ENCODE peak calls at places on chromosomes 4 and X, in six cellular contexts. One of them, this sample, is unnamed.

GRCh38 chr4:112900416-112900815 is 149.0 kb upstream of the ANK2 start:
- DNase-seq in anterior cingulate cortex: no peak
- DNase-seq in stimulated activated naive B cell treated with anti-CD40 and anti-IgM and Interleukin-4, amounts not matched to agents 10 μg/mL and 1 μg/mL and 100 μg/mL, for 72 hours: no peak
- DNase-seq in NCI-H1092: no peak
- DNase-seq in GM04503: no peak
- DNase-seq in adrenal gland: no peak
- DNase-seq in this sample: no peak

GRCh38 chrX:10769696-10770619 is 149.6 kb upstream of the MID1 start:
- DNase-seq in anterior cingulate cortex: no peak
- DNase-seq in stimulated activated naive B cell treated with anti-CD40 and anti-IgM and Interleukin-4, amounts not matched to agents 10 μg/mL and 1 μg/mL and 100 μg/mL, for 72 hours: no peak
- DNase-seq in NCI-H1092: peak; percentile 78
- DNase-seq in GM04503: peak; percentile 11
- DNase-seq in adrenal gland: no peak
- DNase-seq in this sample: no peak

GRCh38 chrX:53681661-53682060 is 4.9 kb downstream of the HUWE1 start:
- DNase-seq in anterior cingulate cortex: no peak
- DNase-seq in stimulated activated naive B cell treated with anti-CD40 and anti-IgM and Interleukin-4, amounts not matched to agents 10 μg/mL and 1 μg/mL and 100 μg/mL, for 72 hours: no peak
- DNase-seq in NCI-H1092: no peak
- DNase-seq in GM04503: no peak
- DNase-seq in adrenal gland: no peak
- DNase-seq in this sample: no peak

GRCh38 chr4:140357868-140358267 is 15.6 kb upstream of the SCOC start:
- DNase-seq in anterior cingulate cortex: no peak
- DNase-seq in stimulated activated naive B cell treated with anti-CD40 and anti-IgM and Interleukin-4, amounts not matched to agents 10 μg/mL and 1 μg/mL and 100 μg/mL, for 72 hours: no peak
- DNase-seq in NCI-H1092: no peak
- DNase-seq in GM04503: no peak
- DNase-seq in adrenal gland: no peak
- DNase-seq in this sample: no peak

GRCh38 chr4:3323071-3323481 is 30.3 kb downstream of the RGS12 start:
- DNase-seq in anterior cingulate cortex: no peak
- DNase-seq in stimulated activated naive B cell treated with anti-CD40 and anti-IgM and Interleukin-4, amounts not matched to agents 10 μg/mL and 1 μg/mL and 100 μg/mL, for 72 hours: no peak
- DNase-seq in NCI-H1092: no peak
- DNase-seq in GM04503: no peak
- DNase-seq in adrenal gland: no peak
- DNase-seq in this sample: no peak

GRCh38 chrX:9291666-9292065 is 173.2 kb upstream of the TBL1X start:
- DNase-seq in anterior cingulate cortex: no peak
- DNase-seq in stimulated activated naive B cell treated with anti-CD40 and anti-IgM and Interleukin-4, amounts not matched to agents 10 μg/mL and 1 μg/mL and 100 μg/mL, for 72 hours: no peak
- DNase-seq in NCI-H1092: peak; percentile 90
- DNase-seq in GM04503: no peak
- DNase-seq in adrenal gland: no peak
- DNase-seq in this sample: no peak

GRCh38 chr4:168683595-168683994 is 186.7 kb downstream of the PALLD start:
- DNase-seq in anterior cingulate cortex: no peak
- DNase-seq in stimulated activated naive B cell treated with anti-CD40 and anti-IgM and Interleukin-4, amounts not matched to agents 10 μg/mL and 1 μg/mL and 100 μg/mL, for 72 hours: no peak
- DNase-seq in NCI-H1092: no peak
- DNase-seq in GM04503: no peak
- DNase-seq in adrenal gland: no peak
- DNase-seq in this sample: no peak

GRCh38 chrX:150314186-150314585 is 48.9 kb upstream of the MAMLD1 start:
- DNase-seq in anterior cingulate cortex: no peak
- DNase-seq in stimulated activated naive B cell treated with anti-CD40 and anti-IgM and Interleukin-4, amounts not matched to agents 10 μg/mL and 1 μg/mL and 100 μg/mL, for 72 hours: no peak
- DNase-seq in NCI-H1092: no peak
- DNase-seq in GM04503: no peak
- DNase-seq in adrenal gland: no peak
- DNase-seq in this sample: no peak

GRCh38 chr4:155582971-155583437 is 83.6 kb upstream of the GUCY1A1 start:
- DNase-seq in anterior cingulate cortex: no peak
- DNase-seq in stimulated activated naive B cell treated with anti-CD40 and anti-IgM and Interleukin-4, amounts not matched to agents 10 μg/mL and 1 μg/mL and 100 μg/mL, for 72 hours: no peak
- DNase-seq in NCI-H1092: no peak
- DNase-seq in GM04503: no peak
- DNase-seq in adrenal gland: no peak
- DNase-seq in this sample: no peak